ENCODE peak calls at places on chromosomes 13 and 19, in six cellular contexts. P is fibroblast of mammary gland; Z is kidney tubule cell; B is HuH-7; K is keratinocyte; X is activated gamma-delta T cell treated with anti-CD3 and anti-CD28 coated beads, Interleukin-2, amount 50 U/mL, for 16 hours. V is an unnamed sample.

GRCh38 chr13:99585609-99586008 is 84.3 kb downstream of the TM9SF2 start:
- DNase-seq in P (no peak), X (no peak), B (no peak), K (no peak), Z (no peak), V (no peak)

GRCh38 chr19:690203-690602 is 5.0 kb downstream of the PRSS57 start:
- DNase-seq in K (no peak), B (no peak), X (no peak), P (no peak), Z (no peak), V (no peak)

GRCh38 chr19:5128251-5128931 is 159.5 kb downstream of the KDM4B start:
- DNase-seq in Z (no peak), X (no peak), P (peak), B (no peak), K (no peak), V (no peak)

GRCh38 chr13:34942732-34943674 is 933 bp downstream of the NBEA start:
- DNase-seq in X (no peak), B (no peak), K (no peak), Z (peak), P (no peak), V (no peak)

GRCh38 chr19:21838646-21839045 is 2.7 kb upstream of the ZNF43 start:
- DNase-seq in B (no peak), X (no peak), K (no peak), P (peak), Z (no peak), V (no peak)

GRCh38 chr13:47337781-47338507 is 441.1 kb upstream of the HTR2A start:
- DNase-seq in B (no peak), K (no peak), Z (no peak), X (no peak), P (peak), V (no peak)

GRCh38 chr19:18065173-18065495 is 21.6 kb downstream of the IL12RB1 start:
- DNase-seq in X (no peak), Z (no peak), B (no peak), P (no peak), K (no peak), V (no peak)

GRCh38 chr13:25292301-25292700 is 5.0 kb upstream of the MTMR6 start:
- DNase-seq in B (no peak), K (no peak), Z (peak), X (no peak), P (peak), V (no peak)

GRCh38 chr13:48000559-48001126 is 430 bp downstream of the SUCLA2 start:
- DNase-seq in P (no peak), X (no peak), K (no peak), B (no peak), Z (peak), V (no peak)

GRCh38 chr13:67223024-67223423 is 7.1 kb downstream of the PCDH9 start:
- DNase-seq in B (no peak), X (no peak), P (peak), Z (peak), K (no peak), V (no peak)

GRCh38 chr19:47714339-47714738 is 1.1 kb downstream of the EHD2 start:
- DNase-seq in K (no peak), Z (no peak), P (peak), X (no peak), B (no peak), V (no peak)

GRCh38 chr13:113514844-113515243 is 24.3 kb upstream of the DCUN1D2 start:
- DNase-seq in X (no peak), P (no peak), Z (no peak), K (no peak), B (no peak), V (no peak)

GRCh38 chr19:15136234-15136954 is 29.2 kb downstream of the SYDE1 start:
- DNase-seq in Z (no peak), P (no peak), K (no peak), X (no peak), B (no peak), V (no peak)

GRCh38 chr19:20179946-20180345 is 12.9 kb downstream of the ZNF486 start:
- DNase-seq in X (no peak), B (no peak), K (no peak), Z (peak), P (no peak), V (no peak)

GRCh38 chr13:39385621-39386231 is 217.3 kb downstream of the LHFPL6 start:
- DNase-seq in P (no peak), B (no peak), X (no peak), K (no peak), Z (no peak), V (no peak)

V was measured in KG1.